ENCODE peak calls at places on chromosome 10, in nine cellular contexts. One of them, this sample, is unnamed.

GRCh38 chr10:48381971-48382370 is 75.5 kb downstream of the MAPK8 start:
- DNase-seq in anterior cingulate cortex: no peak
- DNase-seq in astrocyte of the hippocampus: no peak
- DNase-seq in right lobe of liver: no peak
- DNase-seq in prostate gland: no peak
- DNase-seq in GM04504: no peak
- DNase-seq in NCI-H1092 treated with DMSO at 0.1 percent for 48 hours: no peak
- DNase-seq in cardiac fibroblast: no peak
- DNase-seq in activated T-helper 9 cell treated with anti-CD3 and anti-CD28 coated beads, Interleukin-2, amount 50 U/mL, for 16 hours: no peak
- DNase-seq in this sample: no peak

GRCh38 chr10:125125951-125126735 is 34.2 kb downstream of the CTBP2 start:
- DNase-seq in anterior cingulate cortex: no peak
- DNase-seq in GM04504: no peak
- DNase-seq in activated T-helper 9 cell treated with anti-CD3 and anti-CD28 coated beads, Interleukin-2, amount 50 U/mL, for 16 hours: no peak
- DNase-seq in prostate gland: no peak
- DNase-seq in right lobe of liver: no peak
- DNase-seq in NCI-H1092 treated with DMSO at 0.1 percent for 48 hours: no peak
- DNase-seq in astrocyte of the hippocampus: no peak
- DNase-seq in cardiac fibroblast: no peak
- DNase-seq in this sample: no peak

GRCh38 chr10:73586583-73586984 is 4.6 kb downstream of the USP54 start:
- DNase-seq in right lobe of liver: peak; percentile 65
- DNase-seq in NCI-H1092 treated with DMSO at 0.1 percent for 48 hours: no peak
- DNase-seq in anterior cingulate cortex: no peak
- DNase-seq in astrocyte of the hippocampus: peak; percentile 65
- DNase-seq in prostate gland: peak; percentile 69
- DNase-seq in activated T-helper 9 cell treated with anti-CD3 and anti-CD28 coated beads, Interleukin-2, amount 50 U/mL, for 16 hours: no peak
- DNase-seq in GM04504: peak; percentile 67
- DNase-seq in cardiac fibroblast: peak; percentile 80
- DNase-seq in this sample: no peak

GRCh38 chr10:69224862-69225657 is 4.9 kb downstream of the HKDC1 start:
- DNase-seq in anterior cingulate cortex: no peak
- DNase-seq in GM04504: no peak
- DNase-seq in cardiac fibroblast: no peak
- DNase-seq in NCI-H1092 treated with DMSO at 0.1 percent for 48 hours: no peak
- DNase-seq in activated T-helper 9 cell treated with anti-CD3 and anti-CD28 coated beads, Interleukin-2, amount 50 U/mL, for 16 hours: no peak
- DNase-seq in astrocyte of the hippocampus: peak; percentile 35
- DNase-seq in right lobe of liver: no peak
- DNase-seq in prostate gland: no peak
- DNase-seq in this sample: no peak

GRCh38 chr10:100999742-101000601 is at the start of gene LZTS2:
- DNase-seq in NCI-H1092 treated with DMSO at 0.1 percent for 48 hours: no peak
- DNase-seq in GM04504: no peak
- DNase-seq in anterior cingulate cortex: no peak
- DNase-seq in astrocyte of the hippocampus: peak; percentile 63
- DNase-seq in prostate gland: peak; percentile 70
- DNase-seq in activated T-helper 9 cell treated with anti-CD3 and anti-CD28 coated beads, Interleukin-2, amount 50 U/mL, for 16 hours: no peak
- DNase-seq in right lobe of liver: no peak
- DNase-seq in cardiac fibroblast: peak; percentile 26
- DNase-seq in this sample: peak; percentile 75

GRCh38 chr10:123227706-123228105 is 73.5 kb downstream of the BUB3 start:
- DNase-seq in activated T-helper 9 cell treated with anti-CD3 and anti-CD28 coated beads, Interleukin-2, amount 50 U/mL, for 16 hours: no peak
- DNase-seq in anterior cingulate cortex: no peak
- DNase-seq in NCI-H1092 treated with DMSO at 0.1 percent for 48 hours: no peak
- DNase-seq in cardiac fibroblast: no peak
- DNase-seq in prostate gland: no peak
- DNase-seq in astrocyte of the hippocampus: no peak
- DNase-seq in GM04504: no peak
- DNase-seq in right lobe of liver: no peak
- DNase-seq in this sample: no peak

GRCh38 chr10:117948493-117948892 is 98.2 kb downstream of the RAB11FIP2 start:
- DNase-seq in prostate gland: no peak
- DNase-seq in astrocyte of the hippocampus: no peak
- DNase-seq in cardiac fibroblast: no peak
- DNase-seq in anterior cingulate cortex: no peak
- DNase-seq in GM04504: no peak
- DNase-seq in right lobe of liver: no peak
- DNase-seq in activated T-helper 9 cell treated with anti-CD3 and anti-CD28 coated beads, Interleukin-2, amount 50 U/mL, for 16 hours: no peak
- DNase-seq in NCI-H1092 treated with DMSO at 0.1 percent for 48 hours: no peak
- DNase-seq in this sample: no peak

GRCh38 chr10:62038609-62039190 is 137.2 kb downstream of the ARID5B start:
- DNase-seq in prostate gland: peak; percentile 70
- DNase-seq in cardiac fibroblast: peak; percentile 87
- DNase-seq in anterior cingulate cortex: no peak
- DNase-seq in right lobe of liver: peak; percentile 78
- DNase-seq in astrocyte of the hippocampus: peak; percentile 88
- DNase-seq in NCI-H1092 treated with DMSO at 0.1 percent for 48 hours: peak; percentile 55
- DNase-seq in GM04504: no peak
- DNase-seq in activated T-helper 9 cell treated with anti-CD3 and anti-CD28 coated beads, Interleukin-2, amount 50 U/mL, for 16 hours: peak; percentile 54
- DNase-seq in this sample: peak; percentile 65

GRCh38 chr10:78404296-78404695 is 370.6 kb downstream of the RPS24 start:
- DNase-seq in activated T-helper 9 cell treated with anti-CD3 and anti-CD28 coated beads, Interleukin-2, amount 50 U/mL, for 16 hours: no peak
- DNase-seq in cardiac fibroblast: no peak
- DNase-seq in right lobe of liver: peak; percentile 14
- DNase-seq in NCI-H1092 treated with DMSO at 0.1 percent for 48 hours: no peak
- DNase-seq in astrocyte of the hippocampus: no peak
- DNase-seq in GM04504: no peak
- DNase-seq in anterior cingulate cortex: no peak
- DNase-seq in prostate gland: no peak
- DNase-seq in this sample: no peak

GRCh38 chr10:4838743-4839142 is 12.7 kb downstream of the AKR1E2 start:
- DNase-seq in GM04504: no peak
- DNase-seq in activated T-helper 9 cell treated with anti-CD3 and anti-CD28 coated beads, Interleukin-2, amount 50 U/mL, for 16 hours: no peak
- DNase-seq in prostate gland: no peak
- DNase-seq in cardiac fibroblast: no peak
- DNase-seq in right lobe of liver: no peak
- DNase-seq in NCI-H1092 treated with DMSO at 0.1 percent for 48 hours: no peak
- DNase-seq in anterior cingulate cortex: no peak
- DNase-seq in astrocyte of the hippocampus: no peak
- DNase-seq in this sample: no peak

GRCh38 chr10:126331101-126331500 is 57.2 kb downstream of the ADAM12 start:
- DNase-seq in astrocyte of the hippocampus: peak; percentile 27
- DNase-seq in anterior cingulate cortex: no peak
- DNase-seq in GM04504: peak; percentile 18
- DNase-seq in cardiac fibroblast: no peak
- DNase-seq in right lobe of liver: no peak
- DNase-seq in NCI-H1092 treated with DMSO at 0.1 percent for 48 hours: no peak
- DNase-seq in activated T-helper 9 cell treated with anti-CD3 and anti-CD28 coated beads, Interleukin-2, amount 50 U/mL, for 16 hours: no peak
- DNase-seq in prostate gland: no peak
- DNase-seq in this sample: no peak

GRCh38 chr10:60172363-60172990 is 217.2 kb downstream of the ANK3 start:
- DNase-seq in astrocyte of the hippocampus: no peak
- DNase-seq in right lobe of liver: no peak
- DNase-seq in NCI-H1092 treated with DMSO at 0.1 percent for 48 hours: no peak
- DNase-seq in cardiac fibroblast: no peak
- DNase-seq in anterior cingulate cortex: no peak
- DNase-seq in activated T-helper 9 cell treated with anti-CD3 and anti-CD28 coated beads, Interleukin-2, amount 50 U/mL, for 16 hours: no peak
- DNase-seq in GM04504: no peak
- DNase-seq in prostate gland: peak; percentile 64
- DNase-seq in this sample: no peak

GRCh38 chr10:66822801-66823200 is 103.0 kb upstream of the LRRTM3 start:
- DNase-seq in NCI-H1092 treated with DMSO at 0.1 percent for 48 hours: no peak
- DNase-seq in GM04504: no peak
- DNase-seq in cardiac fibroblast: no peak
- DNase-seq in anterior cingulate cortex: no peak
- DNase-seq in astrocyte of the hippocampus: no peak
- DNase-seq in right lobe of liver: no peak
- DNase-seq in prostate gland: no peak
- DNase-seq in activated T-helper 9 cell treated with anti-CD3 and anti-CD28 coated beads, Interleukin-2, amount 50 U/mL, for 16 hours: no peak
- DNase-seq in this sample: no peak

GRCh38 chr10:36303896-36304295 is 661.8 kb upstream of the FZD8 start:
- DNase-seq in anterior cingulate cortex: no peak
- DNase-seq in cardiac fibroblast: no peak
- DNase-seq in GM04504: no peak
- DNase-seq in NCI-H1092 treated with DMSO at 0.1 percent for 48 hours: no peak
- DNase-seq in prostate gland: no peak
- DNase-seq in activated T-helper 9 cell treated with anti-CD3 and anti-CD28 coated beads, Interleukin-2, amount 50 U/mL, for 16 hours: no peak
- DNase-seq in astrocyte of the hippocampus: no peak
- DNase-seq in right lobe of liver: no peak
- DNase-seq in this sample: no peak

GRCh38 chr10:86936661-86937501 is 20.5 kb downstream of the MMRN2 start:
- DNase-seq in right lobe of liver: peak; percentile 59
- DNase-seq in NCI-H1092 treated with DMSO at 0.1 percent for 48 hours: peak; percentile 5
- DNase-seq in GM04504: no peak
- DNase-seq in cardiac fibroblast: peak; percentile 64
- DNase-seq in prostate gland: no peak
- DNase-seq in astrocyte of the hippocampus: peak; percentile 42
- DNase-seq in activated T-helper 9 cell treated with anti-CD3 and anti-CD28 coated beads, Interleukin-2, amount 50 U/mL, for 16 hours: no peak
- DNase-seq in anterior cingulate cortex: no peak
- DNase-seq in this sample: no peak

GRCh38 chr10:14736600-14737081 is 38.1 kb downstream of the FAM107B start:
- DNase-seq in right lobe of liver: no peak
- DNase-seq in cardiac fibroblast: peak; percentile 6
- DNase-seq in GM04504: no peak
- DNase-seq in NCI-H1092 treated with DMSO at 0.1 percent for 48 hours: no peak
- DNase-seq in activated T-helper 9 cell treated with anti-CD3 and anti-CD28 coated beads, Interleukin-2, amount 50 U/mL, for 16 hours: no peak
- DNase-seq in anterior cingulate cortex: no peak
- DNase-seq in prostate gland: no peak
- DNase-seq in astrocyte of the hippocampus: peak; percentile 87
- DNase-seq in this sample: no peak

GRCh38 chr10:88089498-88089897 is 226.1 kb downstream of the PTEN start:
- DNase-seq in prostate gland: peak; percentile 9
- DNase-seq in cardiac fibroblast: no peak
- DNase-seq in astrocyte of the hippocampus: no peak
- DNase-seq in NCI-H1092 treated with DMSO at 0.1 percent for 48 hours: peak; percentile 91
- DNase-seq in right lobe of liver: peak; percentile 87
- DNase-seq in anterior cingulate cortex: no peak
- DNase-seq in GM04504: no peak
- DNase-seq in activated T-helper 9 cell treated with anti-CD3 and anti-CD28 coated beads, Interleukin-2, amount 50 U/mL, for 16 hours: no peak
- DNase-seq in this sample: peak; percentile 71

GRCh38 chr10:131921191-131921590 is 20.4 kb downstream of the PPP2R2D start:
- DNase-seq in GM04504: no peak
- DNase-seq in astrocyte of the hippocampus: no peak
- DNase-seq in activated T-helper 9 cell treated with anti-CD3 and anti-CD28 coated beads, Interleukin-2, amount 50 U/mL, for 16 hours: no peak
- DNase-seq in cardiac fibroblast: no peak
- DNase-seq in right lobe of liver: peak; percentile 36
- DNase-seq in NCI-H1092 treated with DMSO at 0.1 percent for 48 hours: no peak
- DNase-seq in prostate gland: no peak
- DNase-seq in anterior cingulate cortex: no peak
- DNase-seq in this sample: peak; percentile 34

GRCh38 chr10:44689368-44689767 is 221.8 kb upstream of the TMEM72 start:
- DNase-seq in NCI-H1092 treated with DMSO at 0.1 percent for 48 hours: no peak
- DNase-seq in prostate gland: no peak
- DNase-seq in astrocyte of the hippocampus: no peak
- DNase-seq in right lobe of liver: no peak
- DNase-seq in anterior cingulate cortex: no peak
- DNase-seq in GM04504: no peak
- DNase-seq in cardiac fibroblast: peak; percentile 38
- DNase-seq in activated T-helper 9 cell treated with anti-CD3 and anti-CD28 coated beads, Interleukin-2, amount 50 U/mL, for 16 hours: no peak
- DNase-seq in this sample: no peak

GRCh38 chr10:78850611-78851010 is 218.2 kb upstream of the ZMIZ1 start:
- DNase-seq in right lobe of liver: peak; percentile 13
- DNase-seq in astrocyte of the hippocampus: no peak
- DNase-seq in cardiac fibroblast: no peak
- DNase-seq in NCI-H1092 treated with DMSO at 0.1 percent for 48 hours: no peak
- DNase-seq in anterior cingulate cortex: no peak
- DNase-seq in GM04504: no peak
- DNase-seq in activated T-helper 9 cell treated with anti-CD3 and anti-CD28 coated beads, Interleukin-2, amount 50 U/mL, for 16 hours: no peak
- DNase-seq in prostate gland: no peak
- DNase-seq in this sample: no peak

GRCh38 chr10:31697271-31698168 is 231.1 kb downstream of the ARHGAP12 start:
- DNase-seq in NCI-H1092 treated with DMSO at 0.1 percent for 48 hours: peak; percentile 64
- DNase-seq in GM04504: peak; percentile 79
- DNase-seq in right lobe of liver: peak; percentile 61
- DNase-seq in prostate gland: peak; percentile 10
- DNase-seq in activated T-helper 9 cell treated with anti-CD3 and anti-CD28 coated beads, Interleukin-2, amount 50 U/mL, for 16 hours: no peak
- DNase-seq in anterior cingulate cortex: no peak
- DNase-seq in cardiac fibroblast: peak; percentile 95
- DNase-seq in astrocyte of the hippocampus: peak; percentile 76
- DNase-seq in this sample: peak; percentile 95

GRCh38 chr10:99395750-99396445 is 34.5 kb downstream of the GOT1 start:
- DNase-seq in anterior cingulate cortex: no peak
- DNase-seq in GM04504: peak; percentile 66
- DNase-seq in NCI-H1092 treated with DMSO at 0.1 percent for 48 hours: peak; percentile 25
- DNase-seq in right lobe of liver: peak; percentile 53
- DNase-seq in activated T-helper 9 cell treated with anti-CD3 and anti-CD28 coated beads, Interleukin-2, amount 50 U/mL, for 16 hours: no peak
- DNase-seq in astrocyte of the hippocampus: peak; percentile 88
- DNase-seq in prostate gland: peak; percentile 64
- DNase-seq in cardiac fibroblast: peak; percentile 78
- DNase-seq in this sample: no peak

GRCh38 chr10:110389250-110389649 is 84.5 kb upstream of the SMNDC1 start:
- DNase-seq in anterior cingulate cortex: no peak
- DNase-seq in cardiac fibroblast: peak; percentile 65
- DNase-seq in activated T-helper 9 cell treated with anti-CD3 and anti-CD28 coated beads, Interleukin-2, amount 50 U/mL, for 16 hours: no peak
- DNase-seq in astrocyte of the hippocampus: no peak
- DNase-seq in right lobe of liver: no peak
- DNase-seq in NCI-H1092 treated with DMSO at 0.1 percent for 48 hours: no peak
- DNase-seq in prostate gland: no peak
- DNase-seq in GM04504: no peak
- DNase-seq in this sample: no peak

GRCh38 chr10:104642311-104643022 is 1.4 kb downstream of the SORCS3 start:
- DNase-seq in astrocyte of the hippocampus: peak; percentile 82
- DNase-seq in right lobe of liver: no peak
- DNase-seq in prostate gland: no peak
- DNase-seq in cardiac fibroblast: no peak
- DNase-seq in GM04504: no peak
- DNase-seq in activated T-helper 9 cell treated with anti-CD3 and anti-CD28 coated beads, Interleukin-2, amount 50 U/mL, for 16 hours: no peak
- DNase-seq in NCI-H1092 treated with DMSO at 0.1 percent for 48 hours: no peak
- DNase-seq in anterior cingulate cortex: peak; percentile 24
- DNase-seq in this sample: no peak

GRCh38 chr10:1536341-1536740 is 201.0 kb downstream of the ADARB2 start:
- DNase-seq in right lobe of liver: no peak
- DNase-seq in astrocyte of the hippocampus: no peak
- DNase-seq in activated T-helper 9 cell treated with anti-CD3 and anti-CD28 coated beads, Interleukin-2, amount 50 U/mL, for 16 hours: no peak
- DNase-seq in cardiac fibroblast: no peak
- DNase-seq in prostate gland: no peak
- DNase-seq in GM04504: no peak
- DNase-seq in NCI-H1092 treated with DMSO at 0.1 percent for 48 hours: no peak
- DNase-seq in anterior cingulate cortex: no peak
- DNase-seq in this sample: no peak

GRCh38 chr10:53357587-53357986 is 585.0 kb upstream of the MBL2 start:
- DNase-seq in astrocyte of the hippocampus: peak; percentile 11
- DNase-seq in anterior cingulate cortex: no peak
- DNase-seq in GM04504: no peak
- DNase-seq in right lobe of liver: no peak
- DNase-seq in cardiac fibroblast: no peak
- DNase-seq in NCI-H1092 treated with DMSO at 0.1 percent for 48 hours: no peak
- DNase-seq in activated T-helper 9 cell treated with anti-CD3 and anti-CD28 coated beads, Interleukin-2, amount 50 U/mL, for 16 hours: no peak
- DNase-seq in prostate gland: no peak
- DNase-seq in this sample: no peak

GRCh38 chr10:3666525-3667302 is 118.3 kb downstream of the KLF6 start:
- DNase-seq in cardiac fibroblast: no peak
- DNase-seq in prostate gland: no peak
- DNase-seq in astrocyte of the hippocampus: no peak
- DNase-seq in activated T-helper 9 cell treated with anti-CD3 and anti-CD28 coated beads, Interleukin-2, amount 50 U/mL, for 16 hours: peak; percentile 28
- DNase-seq in GM04504: no peak
- DNase-seq in anterior cingulate cortex: no peak
- DNase-seq in NCI-H1092 treated with DMSO at 0.1 percent for 48 hours: no peak
- DNase-seq in right lobe of liver: no peak
- DNase-seq in this sample: peak; percentile 33

GRCh38 chr10:127932521-127933270 is 25.8 kb downstream of the PTPRE start:
- DNase-seq in right lobe of liver: no peak
- DNase-seq in GM04504: no peak
- DNase-seq in cardiac fibroblast: no peak
- DNase-seq in anterior cingulate cortex: no peak
- DNase-seq in NCI-H1092 treated with DMSO at 0.1 percent for 48 hours: no peak
- DNase-seq in astrocyte of the hippocampus: no peak
- DNase-seq in prostate gland: no peak
- DNase-seq in activated T-helper 9 cell treated with anti-CD3 and anti-CD28 coated beads, Interleukin-2, amount 50 U/mL, for 16 hours: no peak
- DNase-seq in this sample: no peak

GRCh38 chr10:7553531-7553930 is 113.2 kb downstream of the ITIH5 start:
- DNase-seq in activated T-helper 9 cell treated with anti-CD3 and anti-CD28 coated beads, Interleukin-2, amount 50 U/mL, for 16 hours: no peak
- DNase-seq in GM04504: no peak
- DNase-seq in astrocyte of the hippocampus: no peak
- DNase-seq in NCI-H1092 treated with DMSO at 0.1 percent for 48 hours: no peak
- DNase-seq in cardiac fibroblast: no peak
- DNase-seq in anterior cingulate cortex: no peak
- DNase-seq in right lobe of liver: no peak
- DNase-seq in prostate gland: no peak
- DNase-seq in this sample: no peak

GRCh38 chr10:10017716-10018115 is 1000.0 kb upstream of the CELF2 start:
- DNase-seq in GM04504: no peak
- DNase-seq in prostate gland: no peak
- DNase-seq in right lobe of liver: no peak
- DNase-seq in NCI-H1092 treated with DMSO at 0.1 percent for 48 hours: no peak
- DNase-seq in astrocyte of the hippocampus: no peak
- DNase-seq in activated T-helper 9 cell treated with anti-CD3 and anti-CD28 coated beads, Interleukin-2, amount 50 U/mL, for 16 hours: no peak
- DNase-seq in anterior cingulate cortex: no peak
- DNase-seq in cardiac fibroblast: no peak
- DNase-seq in this sample: no peak

GRCh38 chr10:75358835-75359421 is 42.6 kb downstream of the ZNF503 start:
- DNase-seq in prostate gland: no peak
- DNase-seq in GM04504: peak; percentile 55
- DNase-seq in cardiac fibroblast: peak; percentile 81
- DNase-seq in astrocyte of the hippocampus: peak; percentile 32
- DNase-seq in NCI-H1092 treated with DMSO at 0.1 percent for 48 hours: no peak
- DNase-seq in activated T-helper 9 cell treated with anti-CD3 and anti-CD28 coated beads, Interleukin-2, amount 50 U/mL, for 16 hours: no peak
- DNase-seq in right lobe of liver: no peak
- DNase-seq in anterior cingulate cortex: no peak
- DNase-seq in this sample: no peak

This sample was measured in tibial artery.